ENCODE peak calls at places on chromosomes 6 and 20, in six cellular contexts. Z, E, A, L, F and Q are unnamed samples.

GRCh38 chr6:71510057-71510713 is 221.6 kb downstream of the OGFRL1 start:
- DNase-seq in L (peak; percentile 12), F (peak; percentile 57), Z (peak; percentile 60), A (peak; percentile 72), E (peak; percentile 34), Q (peak; percentile 19)

GRCh38 chr6:71349395-71349794 is 60.8 kb downstream of the OGFRL1 start:
- DNase-seq in E (peak; percentile 11), L (no peak), A (no peak), Z (peak; percentile 65), F (no peak), Q (peak; percentile 8)

GRCh38 chr6:159043236-159043635 is 1.6 kb downstream of the TAGAP start:
- DNase-seq in L (no peak), A (no peak), Z (no peak), F (no peak), E (no peak), Q (no peak)

GRCh38 chr20:51972031-51972430 is 169.7 kb upstream of the SALL4 start:
- DNase-seq in F (no peak), E (no peak), A (no peak), L (no peak), Z (no peak), Q (no peak)

GRCh38 chr6:107957165-107957908 is 671 bp downstream of the SEC63 start:
- DNase-seq in F (no peak), Z (peak; percentile 36), A (no peak), L (peak; percentile 64), E (peak; percentile 74), Q (peak; percentile 50)

GRCh38 chr20:6664574-6664973 is 102.9 kb upstream of the BMP2 start:
- DNase-seq in Z (no peak), A (peak; percentile 21), L (no peak), F (no peak), E (no peak), Q (no peak)

GRCh38 chr20:60057866-60058807 is 99.9 kb downstream of the CDH26 start:
- DNase-seq in F (peak; percentile 79), Z (no peak), A (no peak), E (no peak), L (no peak), Q (peak; percentile 32)

GRCh38 chr6:97572943-97573342 is 289.9 kb upstream of the MMS22L start:
- DNase-seq in F (no peak), A (no peak), E (no peak), Z (no peak), L (no peak), Q (no peak)

GRCh38 chr20:63166423-63167020 is 49.4 kb downstream of the YTHDF1 start:
- DNase-seq in A (no peak), E (no peak), F (peak; percentile 40), Z (no peak), L (no peak), Q (no peak)

GRCh38 chr20:58135441-58136170 is 92.8 kb downstream of the ANKRD60 start:
- DNase-seq in F (no peak), A (no peak), L (no peak), Z (peak; percentile 87), E (no peak), Q (no peak)

DNA sequence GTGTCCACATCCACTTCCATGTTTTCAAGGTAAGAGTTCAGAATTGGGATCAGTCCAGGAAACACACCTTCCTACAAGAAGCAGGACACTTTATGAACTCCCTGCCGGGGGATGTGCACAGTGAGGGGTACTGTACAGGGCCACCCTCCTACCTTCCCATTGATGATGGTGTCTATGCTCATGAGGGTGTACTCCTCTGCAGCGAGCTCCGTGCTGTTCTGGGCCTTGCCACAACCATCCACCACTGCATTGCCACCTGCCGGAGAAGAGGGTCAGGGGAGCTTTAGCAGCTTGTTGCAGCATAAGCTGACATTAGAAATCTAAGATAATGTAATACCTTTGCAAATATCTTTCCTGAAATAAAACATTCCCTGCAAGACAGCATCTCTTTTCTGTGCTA is 44.8 kb downstream of the GCLC start:
- DNase-seq in L (no peak), A (no peak), E (no peak), Z (no peak), F (no peak), Q (no peak)
- TF ChIP-seq CTCF in L (no peak), A (no peak), E (no peak), Z (no peak), F (no peak), Q (no peak)

GRCh38 chr6:116136933-116137340 is 11.0 kb upstream of the COL10A1 start:
- DNase-seq in A (no peak), E (no peak), F (no peak), L (no peak), Z (no peak), Q (no peak)

GRCh38 chr6:116144590-116144989 is 18.7 kb upstream of the COL10A1 start:
- DNase-seq in F (no peak), E (no peak), Z (peak; percentile 19), L (no peak), A (peak; percentile 46), Q (no peak)

GRCh38 chr6:116136373-116136772 is 10.4 kb upstream of the COL10A1 start:
- DNase-seq in L (no peak), F (no peak), A (no peak), E (no peak), Z (no peak), Q (no peak)

DNA sequence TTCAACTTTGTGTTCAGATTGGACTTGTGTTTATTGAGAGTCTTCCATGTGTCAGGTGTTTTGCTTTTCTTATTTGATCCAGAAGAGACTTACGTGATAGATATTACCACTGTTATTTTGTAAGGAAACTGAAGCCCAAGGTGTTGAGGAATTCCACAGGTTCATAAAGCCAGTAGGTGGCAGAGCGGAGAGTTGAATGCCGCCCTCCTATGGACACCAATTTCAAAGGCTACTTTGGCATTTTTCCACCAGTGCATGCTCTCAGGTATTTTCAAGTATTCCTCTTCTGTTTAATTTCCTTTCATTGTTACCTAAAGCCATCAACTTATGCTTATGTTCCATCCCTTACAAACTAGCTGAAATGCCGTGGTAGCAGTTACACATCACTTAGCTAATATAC is 14.0 kb upstream of the COL10A1 start:
- DNase-seq in L (no peak), E (no peak), Z (peak; percentile 45), A (no peak), F (no peak), Q (no peak)
- TF ChIP-seq CTCF in L (no peak), E (no peak), Z (peak; percentile 60), A (no peak), F (no peak), Q (no peak)

DNA sequence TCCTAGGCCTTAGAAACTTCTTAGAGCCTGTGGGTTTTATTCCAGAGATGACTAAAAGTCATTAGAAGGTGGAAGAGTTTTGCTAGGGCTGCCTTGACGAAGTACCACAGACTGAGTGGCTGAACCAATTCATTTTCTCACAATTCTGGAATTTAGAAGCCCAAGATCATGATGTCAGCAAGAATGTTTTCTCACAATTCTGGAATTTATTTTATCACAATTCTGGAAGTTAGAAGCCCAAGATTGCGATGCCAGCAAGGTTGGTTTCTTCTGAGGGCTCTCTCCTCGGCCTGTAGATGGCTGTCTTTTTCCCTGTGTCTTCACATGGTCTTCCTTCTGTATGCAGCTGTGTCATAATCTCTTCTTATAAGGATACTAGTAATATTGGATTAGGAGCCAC is 672.9 kb upstream of the MARCKS start:
- DNase-seq in L (no peak), Z (no peak), F (no peak), A (no peak), E (no peak), Q (no peak)
- TF ChIP-seq CTCF in L (no peak), Z (no peak), F (no peak), A (no peak), E (no peak), Q (no peak)

DNA sequence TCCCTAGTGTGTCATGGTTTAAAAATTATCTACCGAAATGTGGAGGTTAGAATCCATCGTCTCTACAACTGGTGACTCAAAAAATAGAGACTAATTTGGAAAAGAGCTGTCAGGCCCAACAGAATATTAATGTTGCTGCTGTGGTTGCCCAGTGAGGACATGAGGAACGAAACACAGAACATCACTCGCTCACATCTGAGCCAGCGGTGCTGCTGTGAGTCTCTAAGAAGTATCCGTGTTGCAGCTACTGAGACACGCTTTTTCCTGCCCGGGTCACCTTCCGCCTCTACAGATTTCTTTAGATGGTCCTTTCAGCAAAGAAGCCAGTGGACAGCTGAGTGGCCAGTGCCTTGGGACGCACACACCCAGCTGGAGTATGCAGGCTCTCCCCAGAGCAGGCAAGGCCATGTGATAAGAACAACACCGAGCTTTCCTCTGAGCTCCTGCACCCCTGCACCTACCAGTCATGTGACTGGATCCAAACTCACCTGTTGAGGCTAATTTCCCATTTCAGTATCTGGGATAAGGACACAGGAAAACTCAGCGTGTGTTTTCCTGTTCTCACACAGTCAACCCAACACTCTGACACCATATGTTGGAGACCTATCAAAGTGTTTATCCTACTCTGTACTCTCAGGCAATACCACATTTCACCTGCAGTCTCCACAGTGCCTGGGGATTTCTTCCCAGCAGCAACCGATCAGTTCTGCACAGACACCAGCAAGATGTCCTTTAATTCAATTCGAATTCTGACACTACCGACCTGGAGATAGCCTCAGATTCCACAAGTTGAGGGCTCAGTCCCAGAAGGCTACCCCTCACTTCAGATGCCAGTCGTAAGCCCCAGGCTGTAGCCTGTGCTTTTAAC is 119.0 kb upstream of the RPS6KA2 start:
- DNase-seq in Z (no peak), F (no peak), E (no peak), L (no peak), A (no peak), Q (no peak)
- TF ChIP-seq CTCF in Z (no peak), F (no peak), E (no peak), L (no peak), A (no peak), Q (no peak)

DNA sequence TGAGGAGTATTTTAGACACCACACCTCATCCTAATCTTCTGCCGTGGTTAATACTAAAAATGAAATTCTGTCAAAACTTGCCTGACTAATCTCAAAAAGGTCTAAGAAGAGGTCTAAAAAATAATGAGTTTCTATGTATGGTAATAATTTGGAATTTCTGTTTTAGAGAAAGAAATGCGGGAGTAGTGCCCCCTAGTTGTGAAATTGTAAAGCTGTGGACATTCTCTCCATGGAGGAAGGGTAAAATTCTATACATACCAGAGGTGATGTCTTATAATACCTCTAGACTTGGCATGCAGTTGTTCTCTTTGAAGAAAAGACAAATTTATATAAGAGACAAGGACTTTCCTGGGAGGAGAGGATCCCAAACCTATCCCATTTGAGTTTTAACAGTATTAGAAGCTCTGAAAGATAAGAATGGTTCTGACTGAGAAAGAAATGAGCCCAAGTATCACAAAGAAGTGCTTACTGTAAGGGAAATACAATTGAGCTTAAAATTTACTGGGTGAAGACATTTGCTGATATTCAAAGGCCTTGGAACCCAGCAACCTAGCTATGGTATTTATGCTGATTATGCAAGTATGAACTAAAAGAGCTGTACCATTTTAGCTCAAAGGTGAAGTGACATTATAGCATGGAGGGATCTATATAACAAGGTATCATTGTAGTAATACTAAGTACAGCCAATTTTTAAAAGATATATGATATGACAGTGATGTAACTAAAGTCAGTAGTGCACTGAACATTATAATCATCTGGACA is 5.1 kb upstream of the EPHA7 start:
- DNase-seq in A (no peak), Z (peak; percentile 29), L (no peak), E (no peak), F (no peak), Q (no peak)
- TF ChIP-seq CTCF in A (peak; percentile 35), Z (peak; percentile 63), L (no peak), E (peak; percentile 8), F (peak; percentile 49), Q (peak; percentile 19)

GRCh38 chr6:150900049-150900448 is 34.5 kb downstream of the MTHFD1L start:
- DNase-seq in A (no peak), E (no peak), F (no peak), L (no peak), Z (no peak), Q (no peak)

GRCh38 chr6:150907385-150907784 is 41.9 kb downstream of the MTHFD1L start:
- DNase-seq in E (no peak), A (no peak), F (no peak), Z (no peak), L (no peak), Q (no peak)

GRCh38 chr6:150910561-150910960 is 45.1 kb downstream of the MTHFD1L start:
- DNase-seq in A (no peak), F (no peak), E (no peak), Z (no peak), L (no peak), Q (no peak)

GRCh38 chr6:150902142-150902800 is 36.8 kb downstream of the MTHFD1L start:
- DNase-seq in L (no peak), E (no peak), F (no peak), Z (no peak), A (no peak), Q (no peak)

GRCh38 chr6:150905769-150906168 is 40.3 kb downstream of the MTHFD1L start:
- DNase-seq in Z (no peak), L (peak; percentile 23), E (no peak), A (no peak), F (no peak), Q (no peak)
- TF ChIP-seq CTCF in Z (peak; percentile 59), L (no peak), E (no peak), A (peak; percentile 52), F (no peak), Q (peak; percentile 17)